ENCODE peak calls at places on chromosomes 11 and 22, in ten cellular contexts. H is CD4-positive, alpha-beta memory T cell; N is colonic mucosa; T is esophagus squamous epithelium; A is heart right ventricle; W is tibial nerve; I is left lung; X is transverse colon; L is cardiac muscle cell; Y is gastrocnemius medialis. E is an unnamed sample.
A peak's percentile ranks its signal among the peaks of the same experiment; 100 is the strongest.

GRCh38 chr11:74726547-74727182 is 4.6 kb downstream of the CHRDL2 start:
- DNase-seq in L (peak; percentile 85), X (peak; percentile 76), A (peak; percentile 70), W (peak; percentile 37), T (no peak), N (peak; percentile 69), I (peak; percentile 86), H (peak; percentile 37), Y (peak; percentile 79), E (peak; percentile 95)

GRCh38 chr11:70024773-70025045 is 53.4 kb upstream of the ANO1 start:
- DNase-seq in L (no peak), Y (no peak), T (no peak), H (no peak), X (no peak), W (no peak), N (no peak), I (no peak), A (no peak), E (no peak)

GRCh38 chr11:15806217-15806616 is 550.1 kb downstream of the SOX6 start:
- DNase-seq in Y (no peak), X (no peak), L (no peak), I (no peak), W (no peak), H (no peak), A (no peak), T (no peak), N (no peak), E (no peak)

GRCh38 chr22:41925783-41926460 is 684 bp downstream of the TNFRSF13C start:
- DNase-seq in X (peak; percentile 87), Y (peak; percentile 52), W (no peak), I (peak; percentile 90), N (peak; percentile 82), L (peak; percentile 48), A (peak; percentile 50), H (peak; percentile 77), T (no peak), E (peak; percentile 76)

GRCh38 chr22:19663286-19663815 is 51.0 kb upstream of the SEPTIN5 start:
- DNase-seq in A (peak; percentile 69), Y (no peak), W (no peak), N (peak; percentile 39), I (no peak), L (peak; percentile 91), X (peak; percentile 43), H (no peak), T (no peak), E (peak; percentile 95)

GRCh38 chr11:28346721-28347120 is 238.5 kb downstream of the METTL15 start:
- DNase-seq in A (no peak), L (no peak), X (no peak), N (no peak), Y (no peak), W (no peak), H (no peak), I (no peak), T (no peak), E (no peak)

GRCh38 chr11:127191689-127192088 is 191.1 kb upstream of the KIRREL3 start:
- DNase-seq in Y (no peak), L (no peak), A (no peak), N (no peak), X (no peak), H (no peak), I (no peak), W (no peak), T (no peak), E (no peak)

GRCh38 chr22:45612451-45612901 is 59.2 kb upstream of the ATXN10 start:
- DNase-seq in X (no peak), H (peak; percentile 9), Y (peak; percentile 80), N (no peak), W (peak; percentile 30), L (peak; percentile 72), T (peak; percentile 6), A (peak; percentile 45), I (no peak), E (peak; percentile 82)

GRCh38 chr11:118435233-118435892 is 929 bp upstream of the KMT2A start:
- DNase-seq in T (no peak), H (no peak), X (peak; percentile 67), L (peak; percentile 54), Y (peak; percentile 14), A (peak; percentile 33), N (peak; percentile 63), W (no peak), I (peak; percentile 88), E (peak; percentile 75)

GRCh38 chr11:113906038-113906437 is 1.4 kb downstream of the HTR3B start:
- DNase-seq in X (peak; percentile 72), Y (no peak), W (no peak), A (no peak), N (peak; percentile 68), L (peak; percentile 17), I (no peak), H (no peak), T (no peak), E (no peak)

GRCh38 chr11:115819014-115819413 is 314.8 kb upstream of the CADM1 start:
- DNase-seq in Y (no peak), I (no peak), X (no peak), A (no peak), T (no peak), N (no peak), H (no peak), L (no peak), W (no peak), E (no peak)

GRCh38 chr22:49583886-49584505 is 243.7 kb downstream of the BRD1 start:
- DNase-seq in T (no peak), A (no peak), X (peak; percentile 2), H (no peak), Y (no peak), W (no peak), N (no peak), L (no peak), I (no peak), E (no peak)

GRCh38 chr22:27714076-27714475 is 87.5 kb downstream of the MN1 start:
- DNase-seq in I (no peak), Y (no peak), X (no peak), N (no peak), A (no peak), W (no peak), L (no peak), H (no peak), T (no peak), E (no peak)

GRCh38 chr22:43736651-43737050 is 75.5 kb downstream of the EFCAB6 start:
- DNase-seq in I (no peak), H (no peak), X (no peak), W (no peak), L (no peak), A (no peak), Y (no peak), N (no peak), T (no peak), E (no peak)

GRCh38 chr22:45897736-45898135 is 79.2 kb downstream of the WNT7B start:
- DNase-seq in Y (no peak), W (no peak), N (no peak), L (no peak), H (no peak), A (no peak), X (no peak), T (no peak), I (peak; percentile 55), E (no peak)

GRCh38 chr22:17664414-17665045 is 26.0 kb downstream of the BCL2L13 start:
- DNase-seq in Y (no peak), I (no peak), W (no peak), N (no peak), A (no peak), X (no peak), T (no peak), H (no peak), L (no peak), E (no peak)

GRCh38 chr22:46029036-46029435 is 52.1 kb upstream of the WNT7B start:
- DNase-seq in W (no peak), N (no peak), T (no peak), H (no peak), A (no peak), L (no peak), Y (no peak), X (no peak), I (no peak), E (no peak)

GRCh38 chr22:38882480-38882879 is 10.5 kb upstream of the CBX6 start:
- DNase-seq in W (no peak), L (peak; percentile 64), H (no peak), Y (no peak), N (no peak), T (no peak), X (no peak), I (no peak), A (no peak), E (no peak)

DNA sequence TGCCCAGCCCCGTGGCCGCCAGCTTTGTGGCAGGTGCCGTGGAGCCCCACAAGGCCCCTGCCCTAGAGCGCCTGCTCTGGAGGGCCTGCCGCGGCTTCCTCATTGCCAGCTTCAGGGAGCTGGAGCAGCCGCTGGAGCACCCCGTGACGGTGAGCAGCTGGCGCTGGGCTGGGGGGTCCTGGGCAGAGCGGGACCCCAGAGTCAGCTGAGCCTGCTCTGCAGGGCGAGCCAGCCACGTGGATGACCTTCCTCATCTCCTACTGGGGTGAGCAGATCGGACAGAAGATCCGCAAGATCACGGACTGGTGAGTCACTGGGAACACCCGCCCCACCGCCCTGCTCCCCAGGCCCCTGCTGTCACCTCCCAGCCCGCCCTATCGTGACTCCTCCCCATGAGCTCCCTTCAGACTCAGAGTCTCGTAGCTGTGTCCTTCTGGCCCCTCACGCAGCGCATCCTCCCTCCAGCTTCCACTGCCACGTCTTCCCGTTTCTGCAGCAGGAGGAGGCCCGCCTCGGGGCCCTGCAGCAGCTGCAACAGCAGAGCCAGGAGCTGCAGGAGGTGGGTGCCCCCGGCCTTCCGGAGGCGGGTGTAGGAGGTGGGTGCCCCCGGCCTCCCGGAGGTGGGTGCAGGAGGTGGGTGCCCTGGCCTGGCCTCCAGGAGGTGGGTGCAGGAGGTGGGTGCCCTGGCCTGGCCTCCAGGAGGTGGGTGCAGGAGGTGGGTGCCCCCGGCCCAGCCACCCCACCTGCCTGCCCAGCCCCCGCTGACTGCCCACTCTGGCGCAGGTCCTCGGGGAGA is 4.7 kb downstream of the TCIRG1 start:
- DNase-seq in H (no peak), Y (no peak), A (no peak), I (no peak), W (no peak), L (peak; percentile 53), X (no peak), T (no peak), N (no peak), E (peak; percentile 83)
- H3K36me3 ChIP-seq in H (peaks cover 16% of the 10 kb centered on the region), Y (no peaks in the 10 kb centered on the region), A (peaks cover 35% of the 10 kb centered on the region), I (peaks cover 77% of the 10 kb centered on the region), W (no peaks in the 10 kb centered on the region), L (no peaks in the 10 kb centered on the region), X (peaks cover 4% of the 10 kb centered on the region), T (peaks cover 68% of the 10 kb centered on the region), N (peaks cover 18% of the 10 kb centered on the region), E (no peaks in the 10 kb centered on the region)

GRCh38 chr11:66315498-66315885 is 1.4 kb downstream of the CD248 start:
- DNase-seq in Y (no peak), H (no peak), L (no peak), W (no peak), N (no peak), A (no peak), I (peak; percentile 42), X (no peak), T (no peak), E (no peak)
- H3K4me1 ChIP-seq in Y (peaks cover 7% of the 10 kb centered on the region), H (peaks cover 43% of the 10 kb centered on the region), L (peaks cover 28% of the 10 kb centered on the region), W (peaks cover 67% of the 10 kb centered on the region), N (peaks cover 5% of the 10 kb centered on the region), A (peaks cover 41% of the 10 kb centered on the region), I (peaks cover 53% of the 10 kb centered on the region), X (peaks cover 18% of the 10 kb centered on the region), T (peaks cover 83% of the 10 kb centered on the region), E (peaks cover 11% of the 10 kb centered on the region)

GRCh38 chr11:124768914-124769313 is 6.8 kb upstream of the ESAM start:
- DNase-seq in Y (no peak), A (no peak), I (no peak), L (no peak), N (peak; percentile 74), W (no peak), X (peak; percentile 57), T (no peak), H (no peak), E (no peak)
- H3K27ac ChIP-seq in Y (no peak overlapping the region), A (no peak overlapping the region), I (peak overlapping the region; percentile 39), L (no peak overlapping the region), N (peak overlapping the region; percentile 13), W (no peak overlapping the region), X (peak overlapping the region; percentile 43), T (no peak overlapping the region), H (no peak overlapping the region), E (no peak overlapping the region)

GRCh38 chr22:30227438-30228228 is 18.9 kb downstream of the LIF start:
- DNase-seq in L (no peak), I (no peak), H (no peak), N (no peak), X (no peak), Y (no peak), T (no peak), A (no peak), W (no peak), E (no peak)
- H3K36me3 ChIP-seq in L (no peaks in the 10 kb centered on the region), I (no peaks in the 10 kb centered on the region), H (no peaks in the 10 kb centered on the region), N (no peaks in the 10 kb centered on the region), X (no peaks in the 10 kb centered on the region), Y (no peaks in the 10 kb centered on the region), T (no peaks in the 10 kb centered on the region), A (no peaks in the 10 kb centered on the region), W (no peaks in the 10 kb centered on the region), E (no peaks in the 10 kb centered on the region)